ENCODE peak calls at places on chromosome 18, in six cellular contexts. O is hippocampal formation; X is activated T-cell treated with anti-CD3 and anti-CD28 coated beads for 4 hours; E is SW480; J is LNCaP clone FGC; D is stimulated activated CD8-positive, alpha-beta memory T cell treated with anti-CD3 and anti-CD28 coated beads, Interleukin-7, amount 100 ng/mL, for 4 hours. C is an unnamed sample.

GRCh38 chr18:2846638-2847340 is at the start of gene EMILIN2:
- DNase-seq in O (no peak), D (peak), J (no peak), E (peak), X (peak), C (no peak)

GRCh38 chr18:44680271-44681038 is at the start of gene SETBP1:
- DNase-seq in E (peak), O (peak), X (no peak), J (no peak), D (peak), C (peak)

GRCh38 chr18:53698907-53699306 is 525.6 kb downstream of the MBD2 start:
- DNase-seq in X (no peak), O (no peak), J (peak), E (peak), D (no peak), C (peak)

GRCh38 chr18:1394426-1394825 is 489.8 kb downstream of the ADCYAP1 start:
- DNase-seq in J (no peak), X (no peak), E (no peak), D (no peak), O (no peak), C (no peak)

GRCh38 chr18:36808681-36809080 is 20.1 kb downstream of the TPGS2 start:
- DNase-seq in J (no peak), O (no peak), D (no peak), X (no peak), E (no peak), C (no peak)

GRCh38 chr18:10045296-10045891 is 131.6 kb downstream of the VAPA start:
- DNase-seq in J (no peak), E (no peak), D (no peak), O (peak), X (no peak), C (no peak)

GRCh38 chr18:36530676-36531405 is 233.3 kb downstream of the FHOD3 start:
- DNase-seq in J (no peak), D (no peak), X (no peak), O (no peak), E (no peak), C (no peak)

GRCh38 chr18:332007-332406 is 64.2 kb upstream of the THOC1 start:
- DNase-seq in E (no peak), X (no peak), O (no peak), D (no peak), J (no peak), C (no peak)

GRCh38 chr18:8348051-8348450 is 261.2 kb upstream of the RAB12 start:
- DNase-seq in X (no peak), O (no peak), E (no peak), J (no peak), D (no peak), C (no peak)

GRCh38 chr18:65835881-65836280 is 85.1 kb downstream of the CDH7 start:
- DNase-seq in E (no peak), O (no peak), X (no peak), D (no peak), J (no peak), C (no peak)

GRCh38 chr18:29892960-29893558 is 1149.5 kb downstream of the DSC3 start:
- DNase-seq in D (no peak), O (no peak), X (no peak), E (peak), J (no peak), C (peak)

GRCh38 chr18:63178526-63178880 is 141.1 kb downstream of the BCL2 start:
- DNase-seq in E (no peak), O (no peak), D (no peak), X (no peak), J (no peak), C (peak)

GRCh38 chr18:74284501-74285004 is 7.2 kb downstream of the CYB5A start:
- DNase-seq in D (no peak), J (no peak), O (peak), E (no peak), X (no peak), C (no peak)

C was measured in SK-MEL-5.